ENCODE peak calls at places on chromosome 6, in eight cellular contexts. C is keratinocyte; Q is GM19239; D is Daoy; X is heart left ventricle; Z is aorta; V is HTR-8/SVneo; F is activated CD4-positive, alpha-beta T cell treated with anti-CD3 and anti-CD28 coated beads, Interleukin-2, amount 50 U/mL, for 4 hours. S is an unnamed sample.

GRCh38 chr6:156925718-156926607 is 148.8 kb downstream of the ARID1B start:
- DNase-seq in X (no peak), V (no peak), Q (no peak), D (no peak), F (no peak), Z (no peak), C (no peak), S (no peak)

GRCh38 chr6:3523288-3523670 is 66.4 kb upstream of the SLC22A23 start:
- DNase-seq in Q (no peak), X (no peak), D (no peak), C (no peak), V (no peak), Z (no peak), F (no peak), S (no peak)

GRCh38 chr6:100877851-100878250 is 3.3 kb downstream of the ASCC3 start:
- DNase-seq in C (no peak), F (no peak), Z (no peak), V (no peak), X (no peak), Q (no peak), D (no peak), S (no peak)

GRCh38 chr6:147154454-147154853 is 49.8 kb upstream of the STXBP5 start:
- DNase-seq in D (peak), X (no peak), Z (no peak), C (peak), Q (no peak), V (peak), F (no peak), S (no peak)

GRCh38 chr6:40444811-40445210 is 142.4 kb downstream of the LRFN2 start:
- DNase-seq in F (no peak), Q (no peak), X (no peak), Z (no peak), V (no peak), C (no peak), D (peak), S (no peak)

GRCh38 chr6:104326173-104327001 is 533.3 kb downstream of the HACE1 start:
- DNase-seq in Q (no peak), Z (peak), F (no peak), D (no peak), X (no peak), C (no peak), V (no peak), S (peak)

GRCh38 chr6:11710968-11711643 is 67.5 kb downstream of the ADTRP start:
- DNase-seq in C (no peak), V (no peak), X (no peak), Q (no peak), Z (no peak), D (no peak), F (no peak), S (no peak)

GRCh38 chr6:14925627-14926026 is 320.2 kb upstream of the JARID2 start:
- DNase-seq in C (no peak), X (no peak), Q (no peak), F (no peak), D (no peak), Z (no peak), V (no peak), S (no peak)

GRCh38 chr6:147624946-147625515 is 116.5 kb downstream of the SAMD5 start:
- DNase-seq in Q (no peak), Z (no peak), X (no peak), D (no peak), V (no peak), F (no peak), C (no peak), S (no peak)

GRCh38 chr6:34583461-34583860 is 27.3 kb upstream of the SPDEF start:
- DNase-seq in F (peak), Q (no peak), D (no peak), V (no peak), X (no peak), C (no peak), Z (no peak), S (no peak)

GRCh38 chr6:31083742-31084354 is 28.5 kb downstream of the C6orf15 start:
- DNase-seq in D (peak), F (peak), C (no peak), Z (peak), Q (no peak), X (no peak), V (no peak), S (no peak)

GRCh38 chr6:122788663-122789062 is 395 bp upstream of the SMPDL3A start:
- DNase-seq in V (no peak), Z (no peak), D (no peak), F (no peak), C (no peak), X (no peak), Q (no peak), S (no peak)

GRCh38 chr6:154974485-154975149 is 20.5 kb upstream of the TIAM2 start:
- DNase-seq in D (no peak), Z (no peak), V (no peak), F (no peak), X (no peak), C (no peak), Q (no peak), S (no peak)

GRCh38 chr6:169253745-169254238 is at the start of gene THBS2:
- DNase-seq in Z (peak), C (peak), V (peak), X (peak), D (peak), F (no peak), Q (no peak), S (no peak)

S was measured in T1000.